ENCODE peak calls at places on chromosomes 5 and 9, in nine cellular contexts. One of them, this sample, is unnamed.

GRCh38 chr9:136854113-136854841 is 2.1 kb downstream of the MAMDC4 start:
- DNase-seq in foreskin keratinocyte: no peak
- DNase-seq in PC-3: no peak
- DNase-seq in effector memory CD4-positive, alpha-beta T cell: no peak
- DNase-seq in CD8-positive, alpha-beta memory T cell: no peak
- DNase-seq in CD4-positive, alpha-beta T cell: peak; percentile 0
- DNase-seq in A549: no peak
- DNase-seq in colonic mucosa: peak; percentile 25
- DNase-seq in AG04450: no peak
- DNase-seq in this sample: peak; percentile 22

GRCh38 chr5:127299678-127300077 is 9.1 kb downstream of the MEGF10 start:
- DNase-seq in foreskin keratinocyte: no peak
- DNase-seq in PC-3: no peak
- DNase-seq in effector memory CD4-positive, alpha-beta T cell: no peak
- DNase-seq in CD8-positive, alpha-beta memory T cell: no peak
- DNase-seq in CD4-positive, alpha-beta T cell: no peak
- DNase-seq in A549: no peak
- DNase-seq in colonic mucosa: no peak
- DNase-seq in AG04450: no peak
- DNase-seq in this sample: no peak

GRCh38 chr9:91033802-91034201 is 232.2 kb downstream of the SYK start:
- DNase-seq in foreskin keratinocyte: no peak
- DNase-seq in PC-3: peak; percentile 15
- DNase-seq in effector memory CD4-positive, alpha-beta T cell: peak; percentile 37
- DNase-seq in CD8-positive, alpha-beta memory T cell: peak; percentile 53
- DNase-seq in CD4-positive, alpha-beta T cell: peak; percentile 43
- DNase-seq in A549: peak; percentile 57
- DNase-seq in colonic mucosa: peak; percentile 46
- DNase-seq in AG04450: no peak
- DNase-seq in this sample: no peak

GRCh38 chr5:30414078-30414477 is 779.4 kb upstream of the CDH6 start:
- DNase-seq in foreskin keratinocyte: no peak
- DNase-seq in PC-3: no peak
- DNase-seq in effector memory CD4-positive, alpha-beta T cell: no peak
- DNase-seq in CD8-positive, alpha-beta memory T cell: no peak
- DNase-seq in CD4-positive, alpha-beta T cell: no peak
- DNase-seq in A549: no peak
- DNase-seq in colonic mucosa: no peak
- DNase-seq in AG04450: no peak
- DNase-seq in this sample: no peak

GRCh38 chr9:129712595-129713524 is 40.0 kb downstream of the PTGES start:
- DNase-seq in foreskin keratinocyte: no peak
- DNase-seq in PC-3: peak; percentile 12
- DNase-seq in effector memory CD4-positive, alpha-beta T cell: no peak
- DNase-seq in CD8-positive, alpha-beta memory T cell: no peak
- DNase-seq in CD4-positive, alpha-beta T cell: no peak
- DNase-seq in A549: no peak
- DNase-seq in colonic mucosa: no peak
- DNase-seq in AG04450: peak; percentile 41
- DNase-seq in this sample: no peak

GRCh38 chr9:114958021-114958846 is 27.8 kb upstream of the TNFSF8 start:
- DNase-seq in foreskin keratinocyte: no peak
- DNase-seq in PC-3: no peak
- DNase-seq in effector memory CD4-positive, alpha-beta T cell: no peak
- DNase-seq in CD8-positive, alpha-beta memory T cell: no peak
- DNase-seq in CD4-positive, alpha-beta T cell: no peak
- DNase-seq in A549: no peak
- DNase-seq in colonic mucosa: peak; percentile 19
- DNase-seq in AG04450: no peak
- DNase-seq in this sample: peak; percentile 18

GRCh38 chr5:53429706-53430105 is 50.7 kb upstream of the FST start:
- DNase-seq in foreskin keratinocyte: no peak
- DNase-seq in PC-3: peak; percentile 45
- DNase-seq in effector memory CD4-positive, alpha-beta T cell: no peak
- DNase-seq in CD8-positive, alpha-beta memory T cell: no peak
- DNase-seq in CD4-positive, alpha-beta T cell: no peak
- DNase-seq in A549: peak; percentile 54
- DNase-seq in colonic mucosa: no peak
- DNase-seq in AG04450: no peak
- DNase-seq in this sample: no peak

GRCh38 chr5:73296772-73297171 is 123.8 kb downstream of the TMEM174 start:
- DNase-seq in foreskin keratinocyte: no peak
- DNase-seq in PC-3: peak; percentile 35
- DNase-seq in effector memory CD4-positive, alpha-beta T cell: no peak
- DNase-seq in CD8-positive, alpha-beta memory T cell: no peak
- DNase-seq in CD4-positive, alpha-beta T cell: no peak
- DNase-seq in A549: no peak
- DNase-seq in colonic mucosa: no peak
- DNase-seq in AG04450: no peak
- DNase-seq in this sample: no peak

GRCh38 chr9:114027901-114028465 is 50.1 kb downstream of the AMBP start:
- DNase-seq in foreskin keratinocyte: no peak
- DNase-seq in PC-3: no peak
- DNase-seq in effector memory CD4-positive, alpha-beta T cell: no peak
- DNase-seq in CD8-positive, alpha-beta memory T cell: no peak
- DNase-seq in CD4-positive, alpha-beta T cell: no peak
- DNase-seq in A549: no peak
- DNase-seq in colonic mucosa: peak; percentile 7
- DNase-seq in AG04450: no peak
- DNase-seq in this sample: no peak

GRCh38 chr5:31186672-31187267 is 6.7 kb upstream of the CDH6 start:
- DNase-seq in foreskin keratinocyte: peak; percentile 33
- DNase-seq in PC-3: peak; percentile 59
- DNase-seq in effector memory CD4-positive, alpha-beta T cell: no peak
- DNase-seq in CD8-positive, alpha-beta memory T cell: no peak
- DNase-seq in CD4-positive, alpha-beta T cell: no peak
- DNase-seq in A549: peak; percentile 38
- DNase-seq in colonic mucosa: no peak
- DNase-seq in AG04450: peak; percentile 24
- DNase-seq in this sample: no peak

GRCh38 chr9:36137392-36138004 is 965 bp downstream of the GLIPR2 start:
- DNase-seq in foreskin keratinocyte: no peak
- DNase-seq in PC-3: peak; percentile 9
- DNase-seq in effector memory CD4-positive, alpha-beta T cell: no peak
- DNase-seq in CD8-positive, alpha-beta memory T cell: no peak
- DNase-seq in CD4-positive, alpha-beta T cell: no peak
- DNase-seq in A549: no peak
- DNase-seq in colonic mucosa: no peak
- DNase-seq in AG04450: no peak
- DNase-seq in this sample: no peak

GRCh38 chr9:95981741-95982390 is 106.4 kb downstream of the ERCC6L2 start:
- DNase-seq in foreskin keratinocyte: no peak
- DNase-seq in PC-3: no peak
- DNase-seq in effector memory CD4-positive, alpha-beta T cell: no peak
- DNase-seq in CD8-positive, alpha-beta memory T cell: no peak
- DNase-seq in CD4-positive, alpha-beta T cell: no peak
- DNase-seq in A549: no peak
- DNase-seq in colonic mucosa: no peak
- DNase-seq in AG04450: no peak
- DNase-seq in this sample: no peak

GRCh38 chr5:131848662-131849061 is 51.8 kb upstream of the FNIP1 start:
- DNase-seq in foreskin keratinocyte: no peak
- DNase-seq in PC-3: no peak
- DNase-seq in effector memory CD4-positive, alpha-beta T cell: no peak
- DNase-seq in CD8-positive, alpha-beta memory T cell: no peak
- DNase-seq in CD4-positive, alpha-beta T cell: no peak
- DNase-seq in A549: no peak
- DNase-seq in colonic mucosa: no peak
- DNase-seq in AG04450: no peak
- DNase-seq in this sample: no peak
- H3K27ac ChIP-seq in foreskin keratinocyte: no peak overlapping the region
- H3K27ac ChIP-seq in PC-3: no peak overlapping the region
- H3K27ac ChIP-seq in effector memory CD4-positive, alpha-beta T cell: no peak overlapping the region
- H3K27ac ChIP-seq in CD8-positive, alpha-beta memory T cell: no peak overlapping the region
- H3K27ac ChIP-seq in CD4-positive, alpha-beta T cell: no peak overlapping the region
- H3K27ac ChIP-seq in A549: no peak overlapping the region
- H3K27ac ChIP-seq in colonic mucosa: no peak overlapping the region
- H3K27ac ChIP-seq in AG04450: no peak overlapping the region
- H3K27ac ChIP-seq in this sample: no peak overlapping the region

DNA sequence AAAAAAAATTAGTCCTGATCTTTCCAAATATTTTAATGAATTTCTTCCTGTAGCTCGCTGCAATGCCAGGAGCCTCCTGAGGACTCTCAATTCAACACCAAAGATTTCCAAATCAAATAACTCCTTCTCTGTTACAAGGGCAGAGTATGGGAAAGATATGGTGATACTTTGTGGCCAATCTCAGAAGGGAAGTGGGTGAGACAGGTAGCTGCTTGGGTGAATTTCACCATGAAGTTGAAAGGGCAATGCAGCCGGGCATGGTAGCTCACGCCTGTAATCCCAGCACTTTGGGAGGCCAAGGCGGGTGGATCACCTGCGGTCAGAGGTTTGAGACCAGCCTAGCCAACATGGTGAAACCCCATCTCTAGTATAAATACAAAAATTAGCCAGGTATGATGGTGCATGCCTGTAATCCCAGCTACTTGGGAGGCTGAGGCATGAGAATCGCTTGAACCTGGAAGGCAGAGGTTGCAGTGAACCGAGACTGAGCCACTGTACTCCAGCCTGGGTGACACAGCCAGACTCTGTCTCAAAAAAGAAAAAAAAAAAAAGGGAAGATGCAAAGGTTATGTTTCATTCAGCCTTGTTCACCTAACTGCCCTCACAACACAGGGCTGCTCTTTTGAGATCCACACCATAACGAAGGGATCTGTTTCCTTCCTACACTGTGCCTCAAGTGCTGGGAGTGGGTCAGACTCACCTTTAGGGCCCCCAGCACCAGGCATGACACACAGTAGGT is 58.6 kb downstream of the PTPN3 start:
- DNase-seq in foreskin keratinocyte: no peak
- DNase-seq in PC-3: no peak
- DNase-seq in effector memory CD4-positive, alpha-beta T cell: no peak
- DNase-seq in CD8-positive, alpha-beta memory T cell: no peak
- DNase-seq in CD4-positive, alpha-beta T cell: no peak
- DNase-seq in A549: no peak
- DNase-seq in colonic mucosa: no peak
- DNase-seq in AG04450: no peak
- DNase-seq in this sample: no peak
- H3K27ac ChIP-seq in foreskin keratinocyte: no peak overlapping the region
- H3K27ac ChIP-seq in PC-3: no peak overlapping the region
- H3K27ac ChIP-seq in effector memory CD4-positive, alpha-beta T cell: no peak overlapping the region
- H3K27ac ChIP-seq in CD8-positive, alpha-beta memory T cell: no peak overlapping the region
- H3K27ac ChIP-seq in CD4-positive, alpha-beta T cell: no peak overlapping the region
- H3K27ac ChIP-seq in A549: no peak overlapping the region
- H3K27ac ChIP-seq in colonic mucosa: no peak overlapping the region
- H3K27ac ChIP-seq in AG04450: no peak overlapping the region
- H3K27ac ChIP-seq in this sample: no peak overlapping the region

GRCh38 chr5:68381909-68382308 is 166.4 kb downstream of the PIK3R1 start:
- DNase-seq in foreskin keratinocyte: no peak
- DNase-seq in PC-3: no peak
- DNase-seq in effector memory CD4-positive, alpha-beta T cell: no peak
- DNase-seq in CD8-positive, alpha-beta memory T cell: no peak
- DNase-seq in CD4-positive, alpha-beta T cell: no peak
- DNase-seq in A549: no peak
- DNase-seq in colonic mucosa: no peak
- DNase-seq in AG04450: no peak
- DNase-seq in this sample: no peak
- H3K27ac ChIP-seq in foreskin keratinocyte: no peak overlapping the region
- H3K27ac ChIP-seq in PC-3: no peak overlapping the region
- H3K27ac ChIP-seq in effector memory CD4-positive, alpha-beta T cell: no peak overlapping the region
- H3K27ac ChIP-seq in CD8-positive, alpha-beta memory T cell: no peak overlapping the region
- H3K27ac ChIP-seq in CD4-positive, alpha-beta T cell: no peak overlapping the region
- H3K27ac ChIP-seq in A549: no peak overlapping the region
- H3K27ac ChIP-seq in colonic mucosa: no peak overlapping the region
- H3K27ac ChIP-seq in AG04450: no peak overlapping the region
- H3K27ac ChIP-seq in this sample: no peak overlapping the region

GRCh38 chr5:176736271-176736965 is 73.9 kb upstream of the UNC5A start:
- DNase-seq in foreskin keratinocyte: no peak
- DNase-seq in PC-3: no peak
- DNase-seq in effector memory CD4-positive, alpha-beta T cell: no peak
- DNase-seq in CD8-positive, alpha-beta memory T cell: no peak
- DNase-seq in CD4-positive, alpha-beta T cell: no peak
- DNase-seq in A549: no peak
- DNase-seq in colonic mucosa: no peak
- DNase-seq in AG04450: no peak
- DNase-seq in this sample: no peak

GRCh38 chr5:176733586-176734262 is 76.6 kb upstream of the UNC5A start:
- DNase-seq in foreskin keratinocyte: no peak
- DNase-seq in PC-3: no peak
- DNase-seq in effector memory CD4-positive, alpha-beta T cell: no peak
- DNase-seq in CD8-positive, alpha-beta memory T cell: no peak
- DNase-seq in CD4-positive, alpha-beta T cell: no peak
- DNase-seq in A549: no peak
- DNase-seq in colonic mucosa: no peak
- DNase-seq in AG04450: no peak
- DNase-seq in this sample: no peak

GRCh38 chr5:176735383-176736265 is 74.7 kb upstream of the UNC5A start:
- DNase-seq in foreskin keratinocyte: no peak
- DNase-seq in PC-3: no peak
- DNase-seq in effector memory CD4-positive, alpha-beta T cell: no peak
- DNase-seq in CD8-positive, alpha-beta memory T cell: no peak
- DNase-seq in CD4-positive, alpha-beta T cell: no peak
- DNase-seq in A549: no peak
- DNase-seq in colonic mucosa: no peak
- DNase-seq in AG04450: no peak
- DNase-seq in this sample: no peak

GRCh38 chr5:176732736-176733585 is 77.4 kb upstream of the UNC5A start:
- DNase-seq in foreskin keratinocyte: no peak
- DNase-seq in PC-3: no peak
- DNase-seq in effector memory CD4-positive, alpha-beta T cell: no peak
- DNase-seq in CD8-positive, alpha-beta memory T cell: no peak
- DNase-seq in CD4-positive, alpha-beta T cell: no peak
- DNase-seq in A549: no peak
- DNase-seq in colonic mucosa: no peak
- DNase-seq in AG04450: no peak
- DNase-seq in this sample: no peak

DNA sequence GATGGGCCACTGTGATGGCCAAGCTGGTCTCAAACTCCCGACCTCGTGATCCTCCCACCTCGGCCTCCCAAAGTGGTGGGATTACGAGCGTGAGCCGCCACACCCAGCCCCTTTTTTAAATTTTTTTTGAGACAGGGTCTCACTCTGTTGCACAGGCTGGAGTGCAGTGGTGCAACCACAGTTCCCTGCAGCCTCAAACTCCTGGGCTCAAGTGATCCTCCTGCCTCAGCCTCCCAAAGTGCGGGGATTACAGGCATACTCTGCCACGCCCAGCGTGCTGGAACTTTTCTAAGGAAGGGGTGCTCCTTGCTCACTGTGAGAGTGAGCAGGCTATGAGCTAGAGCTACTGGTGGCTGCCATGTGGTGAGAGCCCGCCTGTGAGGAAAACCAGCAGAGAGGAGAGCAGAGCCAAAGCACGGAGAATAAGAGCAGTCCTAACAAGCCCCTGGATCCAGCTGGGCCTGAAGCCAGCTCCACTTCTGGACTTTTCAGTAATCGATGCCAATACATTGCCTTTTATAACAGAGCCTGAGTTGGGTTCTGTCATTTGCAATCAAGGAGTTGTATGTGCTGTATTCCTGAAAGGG is 75.5 kb upstream of the UNC5A start:
- DNase-seq in foreskin keratinocyte: no peak
- DNase-seq in PC-3: no peak
- DNase-seq in effector memory CD4-positive, alpha-beta T cell: no peak
- DNase-seq in CD8-positive, alpha-beta memory T cell: no peak
- DNase-seq in CD4-positive, alpha-beta T cell: no peak
- DNase-seq in A549: no peak
- DNase-seq in colonic mucosa: no peak
- DNase-seq in AG04450: no peak
- DNase-seq in this sample: no peak
- H3K27ac ChIP-seq in foreskin keratinocyte: no peak overlapping the region
- H3K27ac ChIP-seq in PC-3: no peak overlapping the region
- H3K27ac ChIP-seq in effector memory CD4-positive, alpha-beta T cell: no peak overlapping the region
- H3K27ac ChIP-seq in CD8-positive, alpha-beta memory T cell: no peak overlapping the region
- H3K27ac ChIP-seq in CD4-positive, alpha-beta T cell: no peak overlapping the region
- H3K27ac ChIP-seq in A549: no peak overlapping the region
- H3K27ac ChIP-seq in colonic mucosa: no peak overlapping the region
- H3K27ac ChIP-seq in AG04450: no peak overlapping the region
- H3K27ac ChIP-seq in this sample: no peak overlapping the region